ENCODE peak calls at places on chromosomes 6 and 20, in nine cellular contexts. One of them, this sample, is unnamed.

GRCh38 chr6:90080876-90081464 is 186.7 kb downstream of the GJA10 start:
- DNase-seq in PC-3: no peak
- DNase-seq in mucosa of descending colon: no peak
- DNase-seq in upper lobe of right lung: no peak
- DNase-seq in tibial artery: no peak
- DNase-seq in thoracic aorta: no peak
- DNase-seq in left ventricle myocardium inferior: no peak
- DNase-seq in OCI-LY7: no peak
- DNase-seq in adrenal gland: no peak
- DNase-seq in this sample: no peak

GRCh38 chr20:53579581-53580375 is 13.9 kb downstream of the ZNF217 start:
- DNase-seq in thoracic aorta: no peak
- DNase-seq in PC-3: peak; percentile 99
- DNase-seq in tibial artery: no peak
- DNase-seq in adrenal gland: peak; percentile 36
- DNase-seq in left ventricle myocardium inferior: no peak
- DNase-seq in upper lobe of right lung: no peak
- DNase-seq in mucosa of descending colon: peak; percentile 53
- DNase-seq in OCI-LY7: peak; percentile 57
- DNase-seq in this sample: peak; percentile 42

GRCh38 chr6:88725111-88725711 is 238.2 kb downstream of the RNGTT start:
- DNase-seq in mucosa of descending colon: no peak
- DNase-seq in upper lobe of right lung: no peak
- DNase-seq in OCI-LY7: peak; percentile 18
- DNase-seq in adrenal gland: no peak
- DNase-seq in PC-3: no peak
- DNase-seq in left ventricle myocardium inferior: peak; percentile 22
- DNase-seq in thoracic aorta: no peak
- DNase-seq in tibial artery: peak; percentile 22
- DNase-seq in this sample: no peak

GRCh38 chr20:9374068-9374467 is 140.3 kb upstream of the LAMP5 start:
- DNase-seq in adrenal gland: no peak
- DNase-seq in tibial artery: no peak
- DNase-seq in PC-3: no peak
- DNase-seq in thoracic aorta: no peak
- DNase-seq in mucosa of descending colon: no peak
- DNase-seq in left ventricle myocardium inferior: no peak
- DNase-seq in upper lobe of right lung: no peak
- DNase-seq in OCI-LY7: no peak
- DNase-seq in this sample: no peak

GRCh38 chr20:31906001-31906400 is 35.6 kb downstream of the TTLL9 start:
- DNase-seq in left ventricle myocardium inferior: no peak
- DNase-seq in mucosa of descending colon: no peak
- DNase-seq in adrenal gland: no peak
- DNase-seq in thoracic aorta: no peak
- DNase-seq in OCI-LY7: no peak
- DNase-seq in tibial artery: no peak
- DNase-seq in upper lobe of right lung: peak; percentile 37
- DNase-seq in PC-3: no peak
- DNase-seq in this sample: no peak

GRCh38 chr20:62777528-62777830 is 18.8 kb upstream of the MRGBP start:
- DNase-seq in tibial artery: no peak
- DNase-seq in mucosa of descending colon: no peak
- DNase-seq in PC-3: no peak
- DNase-seq in thoracic aorta: no peak
- DNase-seq in adrenal gland: no peak
- DNase-seq in left ventricle myocardium inferior: no peak
- DNase-seq in upper lobe of right lung: no peak
- DNase-seq in OCI-LY7: no peak
- DNase-seq in this sample: no peak

GRCh38 chr6:140071115-140071514 is 696.7 kb upstream of the CITED2 start:
- DNase-seq in left ventricle myocardium inferior: no peak
- DNase-seq in mucosa of descending colon: no peak
- DNase-seq in adrenal gland: no peak
- DNase-seq in PC-3: peak; percentile 52
- DNase-seq in OCI-LY7: no peak
- DNase-seq in thoracic aorta: no peak
- DNase-seq in upper lobe of right lung: no peak
- DNase-seq in tibial artery: no peak
- DNase-seq in this sample: no peak

GRCh38 chr6:150622941-150623874 is 23.5 kb downstream of the PLEKHG1 start:
- DNase-seq in upper lobe of right lung: no peak
- DNase-seq in OCI-LY7: peak; percentile 99
- DNase-seq in PC-3: no peak
- DNase-seq in left ventricle myocardium inferior: no peak
- DNase-seq in thoracic aorta: no peak
- DNase-seq in tibial artery: no peak
- DNase-seq in adrenal gland: no peak
- DNase-seq in mucosa of descending colon: no peak
- DNase-seq in this sample: no peak

GRCh38 chr20:59094576-59094975 is 52.0 kb upstream of the PRELID3B start:
- DNase-seq in upper lobe of right lung: no peak
- DNase-seq in thoracic aorta: no peak
- DNase-seq in left ventricle myocardium inferior: no peak
- DNase-seq in mucosa of descending colon: no peak
- DNase-seq in adrenal gland: no peak
- DNase-seq in PC-3: no peak
- DNase-seq in tibial artery: no peak
- DNase-seq in OCI-LY7: no peak
- DNase-seq in this sample: no peak

GRCh38 chr6:156017838-156018237 is 562.2 kb upstream of the NOX3 start:
- DNase-seq in left ventricle myocardium inferior: no peak
- DNase-seq in adrenal gland: no peak
- DNase-seq in upper lobe of right lung: no peak
- DNase-seq in mucosa of descending colon: no peak
- DNase-seq in OCI-LY7: no peak
- DNase-seq in PC-3: no peak
- DNase-seq in thoracic aorta: no peak
- DNase-seq in tibial artery: no peak
- DNase-seq in this sample: no peak

GRCh38 chr6:147789430-147789947 is 281.0 kb downstream of the SAMD5 start:
- DNase-seq in left ventricle myocardium inferior: no peak
- DNase-seq in adrenal gland: no peak
- DNase-seq in tibial artery: no peak
- DNase-seq in PC-3: no peak
- DNase-seq in OCI-LY7: no peak
- DNase-seq in upper lobe of right lung: no peak
- DNase-seq in thoracic aorta: no peak
- DNase-seq in mucosa of descending colon: no peak
- DNase-seq in this sample: no peak

GRCh38 chr6:111888928-111889696 is 15.9 kb upstream of the FYN start:
- DNase-seq in OCI-LY7: no peak
- DNase-seq in adrenal gland: no peak
- DNase-seq in mucosa of descending colon: no peak
- DNase-seq in PC-3: no peak
- DNase-seq in left ventricle myocardium inferior: peak; percentile 34
- DNase-seq in tibial artery: peak; percentile 33
- DNase-seq in upper lobe of right lung: no peak
- DNase-seq in thoracic aorta: no peak
- DNase-seq in this sample: no peak

GRCh38 chr6:7975764-7976146 is 65.2 kb upstream of the TXNDC5 start:
- DNase-seq in left ventricle myocardium inferior: peak; percentile 34
- DNase-seq in mucosa of descending colon: peak; percentile 29
- DNase-seq in thoracic aorta: no peak
- DNase-seq in tibial artery: peak; percentile 22
- DNase-seq in upper lobe of right lung: no peak
- DNase-seq in PC-3: no peak
- DNase-seq in OCI-LY7: no peak
- DNase-seq in adrenal gland: no peak
- DNase-seq in this sample: no peak

GRCh38 chr6:128346569-128346968 is 173.8 kb downstream of the PTPRK start:
- DNase-seq in mucosa of descending colon: no peak
- DNase-seq in left ventricle myocardium inferior: no peak
- DNase-seq in thoracic aorta: no peak
- DNase-seq in OCI-LY7: no peak
- DNase-seq in tibial artery: no peak
- DNase-seq in adrenal gland: no peak
- DNase-seq in upper lobe of right lung: no peak
- DNase-seq in PC-3: no peak
- DNase-seq in this sample: no peak

GRCh38 chr20:46010491-46011405 is 2.0 kb downstream of the MMP9 start:
- DNase-seq in mucosa of descending colon: no peak
- DNase-seq in thoracic aorta: no peak
- DNase-seq in tibial artery: no peak
- DNase-seq in upper lobe of right lung: peak; percentile 69
- DNase-seq in adrenal gland: no peak
- DNase-seq in OCI-LY7: no peak
- DNase-seq in left ventricle myocardium inferior: no peak
- DNase-seq in PC-3: no peak
- DNase-seq in this sample: peak; percentile 66

GRCh38 chr20:46011631-46012482 is 3.1 kb downstream of the MMP9 start:
- DNase-seq in mucosa of descending colon: peak; percentile 62
- DNase-seq in OCI-LY7: peak; percentile 65
- DNase-seq in left ventricle myocardium inferior: peak; percentile 60
- DNase-seq in thoracic aorta: no peak
- DNase-seq in tibial artery: no peak
- DNase-seq in upper lobe of right lung: peak; percentile 83
- DNase-seq in adrenal gland: peak; percentile 82
- DNase-seq in PC-3: peak; percentile 55
- DNase-seq in this sample: peak; percentile 88

GRCh38 chr20:46007671-46008070 is 1.0 kb upstream of the MMP9 start:
- DNase-seq in adrenal gland: no peak
- DNase-seq in OCI-LY7: no peak
- DNase-seq in thoracic aorta: no peak
- DNase-seq in PC-3: no peak
- DNase-seq in mucosa of descending colon: no peak
- DNase-seq in tibial artery: no peak
- DNase-seq in left ventricle myocardium inferior: no peak
- DNase-seq in upper lobe of right lung: no peak
- DNase-seq in this sample: no peak

GRCh38 chr20:46006964-46007363 is 1.7 kb upstream of the MMP9 start:
- DNase-seq in adrenal gland: no peak
- DNase-seq in thoracic aorta: no peak
- DNase-seq in OCI-LY7: no peak
- DNase-seq in PC-3: no peak
- DNase-seq in tibial artery: no peak
- DNase-seq in mucosa of descending colon: no peak
- DNase-seq in upper lobe of right lung: no peak
- DNase-seq in left ventricle myocardium inferior: no peak
- DNase-seq in this sample: no peak

DNA sequence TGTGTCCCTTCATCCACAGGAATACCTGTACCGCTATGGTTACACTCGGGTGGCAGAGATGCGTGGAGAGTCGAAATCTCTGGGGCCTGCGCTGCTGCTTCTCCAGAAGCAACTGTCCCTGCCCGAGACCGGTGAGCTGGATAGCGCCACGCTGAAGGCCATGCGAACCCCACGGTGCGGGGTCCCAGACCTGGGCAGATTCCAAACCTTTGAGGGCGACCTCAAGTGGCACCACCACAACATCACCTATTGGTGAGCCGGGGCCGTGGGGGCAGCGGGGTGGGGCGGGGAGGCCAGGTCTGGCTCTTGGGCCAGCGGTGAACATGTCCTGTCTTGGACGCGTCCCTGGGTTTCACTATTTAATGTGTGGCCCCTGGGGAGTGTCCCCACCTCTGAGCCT is 1.1 kb downstream of the MMP9 start:
- DNase-seq in tibial artery: no peak
- DNase-seq in thoracic aorta: no peak
- DNase-seq in left ventricle myocardium inferior: no peak
- DNase-seq in PC-3: no peak
- DNase-seq in mucosa of descending colon: no peak
- DNase-seq in upper lobe of right lung: no peak
- DNase-seq in OCI-LY7: no peak
- DNase-seq in adrenal gland: no peak
- DNase-seq in this sample: no peak
- H3K4me1 ChIP-seq in tibial artery: no peaks in the 10 kb centered on the region
- H3K4me1 ChIP-seq in thoracic aorta: peaks cover 11% of the 10 kb centered on the region
- H3K4me1 ChIP-seq in left ventricle myocardium inferior: peaks cover 18% of the 10 kb centered on the region
- H3K4me1 ChIP-seq in PC-3: peaks cover 13% of the 10 kb centered on the region
- H3K4me1 ChIP-seq in mucosa of descending colon: peaks cover 8% of the 10 kb centered on the region
- H3K4me1 ChIP-seq in upper lobe of right lung: peaks cover 23% of the 10 kb centered on the region
- H3K4me1 ChIP-seq in OCI-LY7: peaks cover 21% of the 10 kb centered on the region
- H3K4me1 ChIP-seq in adrenal gland: no peaks in the 10 kb centered on the region
- H3K4me1 ChIP-seq in this sample: peaks cover 33% of the 10 kb centered on the region

GRCh38 chr20:4889446-4889845 is 111.9 kb downstream of the SLC23A2 start:
- DNase-seq in left ventricle myocardium inferior: no peak
- DNase-seq in thoracic aorta: no peak
- DNase-seq in mucosa of descending colon: no peak
- DNase-seq in upper lobe of right lung: no peak
- DNase-seq in adrenal gland: no peak
- DNase-seq in PC-3: no peak
- DNase-seq in tibial artery: no peak
- DNase-seq in OCI-LY7: no peak
- DNase-seq in this sample: no peak

GRCh38 chr20:4891364-4891763 is 109.9 kb downstream of the SLC23A2 start:
- DNase-seq in upper lobe of right lung: no peak
- DNase-seq in left ventricle myocardium inferior: no peak
- DNase-seq in tibial artery: no peak
- DNase-seq in OCI-LY7: no peak
- DNase-seq in thoracic aorta: no peak
- DNase-seq in PC-3: no peak
- DNase-seq in adrenal gland: no peak
- DNase-seq in mucosa of descending colon: no peak
- DNase-seq in this sample: no peak

GRCh38 chr20:4893709-4894108 is 107.6 kb downstream of the SLC23A2 start:
- DNase-seq in mucosa of descending colon: no peak
- DNase-seq in upper lobe of right lung: no peak
- DNase-seq in left ventricle myocardium inferior: no peak
- DNase-seq in adrenal gland: no peak
- DNase-seq in OCI-LY7: no peak
- DNase-seq in thoracic aorta: no peak
- DNase-seq in PC-3: no peak
- DNase-seq in tibial artery: no peak
- DNase-seq in this sample: no peak

GRCh38 chr20:4894409-4894808 is 106.9 kb downstream of the SLC23A2 start:
- DNase-seq in thoracic aorta: no peak
- DNase-seq in left ventricle myocardium inferior: no peak
- DNase-seq in adrenal gland: no peak
- DNase-seq in mucosa of descending colon: no peak
- DNase-seq in tibial artery: no peak
- DNase-seq in PC-3: no peak
- DNase-seq in OCI-LY7: no peak
- DNase-seq in upper lobe of right lung: no peak
- DNase-seq in this sample: no peak

GRCh38 chr20:4891997-4892396 is 109.3 kb downstream of the SLC23A2 start:
- DNase-seq in PC-3: no peak
- DNase-seq in upper lobe of right lung: no peak
- DNase-seq in OCI-LY7: no peak
- DNase-seq in mucosa of descending colon: no peak
- DNase-seq in tibial artery: no peak
- DNase-seq in left ventricle myocardium inferior: no peak
- DNase-seq in adrenal gland: no peak
- DNase-seq in thoracic aorta: no peak
- DNase-seq in this sample: no peak
- H3K4me3 ChIP-seq in PC-3: no peak overlapping the region
- H3K4me3 ChIP-seq in upper lobe of right lung: no peak overlapping the region
- H3K4me3 ChIP-seq in OCI-LY7: no peak overlapping the region
- H3K4me3 ChIP-seq in mucosa of descending colon: no peak overlapping the region
- H3K4me3 ChIP-seq in tibial artery: no peak overlapping the region
- H3K4me3 ChIP-seq in left ventricle myocardium inferior: no peak overlapping the region
- H3K4me3 ChIP-seq in adrenal gland: no peak overlapping the region
- H3K4me3 ChIP-seq in thoracic aorta: no peak overlapping the region
- H3K4me3 ChIP-seq in this sample: no peak overlapping the region

GRCh38 chr6:31345026-31345730 is 11.8 kb downstream of the HLA-B start:
- DNase-seq in thoracic aorta: no peak
- DNase-seq in mucosa of descending colon: no peak
- DNase-seq in PC-3: no peak
- DNase-seq in left ventricle myocardium inferior: no peak
- DNase-seq in tibial artery: no peak
- DNase-seq in OCI-LY7: no peak
- DNase-seq in adrenal gland: no peak
- DNase-seq in upper lobe of right lung: no peak
- DNase-seq in this sample: no peak
- TF ChIP-seq CTCF in thoracic aorta: no peak
- TF ChIP-seq CTCF in mucosa of descending colon: no peak
- TF ChIP-seq CTCF in PC-3: no peak
- TF ChIP-seq CTCF in left ventricle myocardium inferior: no peak
- TF ChIP-seq CTCF in tibial artery: no peak
- TF ChIP-seq CTCF in OCI-LY7: peak; percentile 63
- TF ChIP-seq CTCF in adrenal gland: no peak
- TF ChIP-seq CTCF in upper lobe of right lung: no peak
- TF ChIP-seq CTCF in this sample: no peak

GRCh38 chr6:157584036-157584435 is 203.0 kb downstream of the ZDHHC14 start:
- DNase-seq in adrenal gland: no peak
- DNase-seq in OCI-LY7: no peak
- DNase-seq in PC-3: no peak
- DNase-seq in tibial artery: no peak
- DNase-seq in left ventricle myocardium inferior: no peak
- DNase-seq in thoracic aorta: no peak
- DNase-seq in mucosa of descending colon: no peak
- DNase-seq in upper lobe of right lung: no peak
- DNase-seq in this sample: no peak
- H3K4me1 ChIP-seq in adrenal gland: no peaks in the 10 kb centered on the region
- H3K4me1 ChIP-seq in OCI-LY7: no peaks in the 10 kb centered on the region
- H3K4me1 ChIP-seq in PC-3: peaks cover 10% of the 10 kb centered on the region
- H3K4me1 ChIP-seq in tibial artery: no peaks in the 10 kb centered on the region
- H3K4me1 ChIP-seq in left ventricle myocardium inferior: peaks cover 13% of the 10 kb centered on the region
- H3K4me1 ChIP-seq in thoracic aorta: peaks cover 12% of the 10 kb centered on the region
- H3K4me1 ChIP-seq in mucosa of descending colon: no peaks in the 10 kb centered on the region
- H3K4me1 ChIP-seq in upper lobe of right lung: no peaks in the 10 kb centered on the region
- H3K4me1 ChIP-seq in this sample: no peaks in the 10 kb centered on the region

This sample was measured in lower lobe of right lung.